ENCODE peak calls at places on chromosomes 7 and 10, in nine cellular contexts. M is tibial nerve; W is hepatocyte; R is activated effector memory CD4-positive, alpha-beta T cell treated with Interleukin-2 at 50 U/mL for 16 hours; O is fibroblast of pulmonary artery; L is activated T-helper 1 cell treated with anti-CD3 and anti-CD28 coated beads, Interleukin-2, amount 50 U/mL, for 16 hours; T is EH; H is NCI-H524; U is renal cortical epithelial cell. S is an unnamed sample.

GRCh38 chr7:49768835-49769234 is 4.6 kb upstream of the VWC2 start:
- DNase-seq in M (no peak), W (no peak), R (no peak), O (no peak), L (no peak), T (no peak), H (no peak), U (no peak), S (no peak)

GRCh38 chr7:86745019-86745745 is 101.5 kb downstream of the GRM3 start:
- DNase-seq in M (no peak), W (no peak), R (no peak), O (no peak), L (no peak), T (no peak), H (no peak), U (no peak), S (peak)

GRCh38 chr10:87781545-87781944 is 36.5 kb downstream of the ATAD1 start:
- DNase-seq in M (no peak), W (no peak), R (no peak), O (no peak), L (no peak), T (no peak), H (no peak), U (no peak), S (no peak)

GRCh38 chr7:1124164-1124563 is 35.8 kb downstream of the ZFAND2A start:
- DNase-seq in M (peak), W (no peak), R (no peak), O (no peak), L (no peak), T (no peak), H (no peak), U (no peak), S (no peak)

GRCh38 chr7:127751062-127751722 is 99.2 kb downstream of the SND1 start:
- DNase-seq in M (no peak), W (no peak), R (no peak), O (peak), L (no peak), T (peak), H (no peak), U (peak), S (peak)

GRCh38 chr7:75884401-75884800 is 5.6 kb downstream of the RHBDD2 start:
- DNase-seq in M (no peak), W (peak), R (no peak), O (no peak), L (no peak), T (no peak), H (peak), U (no peak), S (no peak)

GRCh38 chr10:108849688-108850087 is 1073.6 kb downstream of the XPNPEP1 start:
- DNase-seq in M (no peak), W (no peak), R (no peak), O (no peak), L (no peak), T (no peak), H (no peak), U (no peak), S (no peak)

GRCh38 chr10:121655254-121656142 is 57.3 kb upstream of the FGFR2 start:
- DNase-seq in M (no peak), W (no peak), R (no peak), O (no peak), L (no peak), T (no peak), H (no peak), U (no peak), S (peak)

GRCh38 chr7:137626469-137627067 is 220.2 kb downstream of the DGKI start:
- DNase-seq in M (peak), W (peak), R (no peak), O (peak), L (no peak), T (peak), H (peak), U (peak), S (peak)

GRCh38 chr10:114822771-114823463 is 1.3 kb downstream of the FHIP2A start:
- DNase-seq in M (no peak), W (peak), R (no peak), O (peak), L (no peak), T (peak), H (peak), U (peak), S (peak)

GRCh38 chr10:12835709-12836108 is 165.8 kb downstream of the CCDC3 start:
- DNase-seq in M (no peak), W (no peak), R (no peak), O (no peak), L (no peak), T (peak), H (no peak), U (peak), S (no peak)

GRCh38 chr10:119205926-119206602 is 1.3 kb upstream of the GRK5 start:
- DNase-seq in M (peak), W (peak), R (peak), O (peak), L (peak), T (peak), H (peak), U (no peak), S (peak)

GRCh38 chr10:113520606-113521481 is 32.0 kb upstream of the HABP2 start:
- DNase-seq in M (peak), W (peak), R (no peak), O (peak), L (no peak), T (peak), H (peak), U (peak), S (peak)

S was measured in NCI-H69.